ENCODE peak calls at places on chromosomes 16 and 17, in six cellular contexts. V is HL-60, B is stomach, S is suprapubic skin, Z is Panc1, K is transverse colon. O is an unnamed sample.

GRCh38 chr16:85420501-85421337 is 192.4 kb upstream of the GSE1 start:
- DNase-seq in B (peak), Z (no peak), K (peak), V (peak), S (no peak), O (no peak)

GRCh38 chr16:9047689-9048301 is 43.6 kb upstream of the HAPSTR1 start:
- DNase-seq in S (peak), K (peak), B (peak), V (peak), Z (peak), O (peak)

GRCh38 chr17:35944151-35944550 is 638 bp upstream of the LYZL6 start:
- DNase-seq in K (no peak), V (no peak), S (no peak), B (no peak), Z (no peak), O (no peak)

GRCh38 chr16:68206224-68206623 is 29.7 kb downstream of the ESRP2 start:
- DNase-seq in V (no peak), Z (no peak), B (no peak), K (no peak), S (no peak), O (no peak)

GRCh38 chr17:49397586-49397985 is 17.1 kb downstream of the PHB1 start:
- DNase-seq in K (no peak), Z (no peak), S (no peak), B (no peak), V (no peak), O (no peak)

GRCh38 chr17:50288306-50288705 is 14.0 kb downstream of the TMEM92 start:
- DNase-seq in K (no peak), S (no peak), V (no peak), Z (no peak), B (no peak), O (no peak)

GRCh38 chr16:15967655-15968315 is 18.4 kb downstream of the ABCC1 start:
- DNase-seq in K (no peak), S (no peak), B (no peak), Z (no peak), V (no peak), O (no peak)

GRCh38 chr17:59508999-59509398 is 56.4 kb upstream of the DHX40 start:
- DNase-seq in Z (no peak), B (no peak), K (no peak), V (no peak), S (no peak), O (no peak)

GRCh38 chr16:27405546-27406451 is 3.8 kb downstream of the IL21R start:
- DNase-seq in Z (no peak), S (no peak), V (no peak), K (no peak), B (no peak), O (no peak)

GRCh38 chr17:1904273-1905052 is 74.7 kb downstream of the RPA1 start:
- DNase-seq in S (no peak), V (no peak), B (no peak), K (no peak), Z (no peak), O (no peak)

GRCh38 chr17:58192612-58193011 is at the start of gene EPX:
- DNase-seq in B (no peak), V (no peak), S (no peak), Z (no peak), K (no peak), O (no peak)

GRCh38 chr17:27513849-27514248 is 57.6 kb downstream of the KSR1 start:
- DNase-seq in V (no peak), S (no peak), B (no peak), Z (no peak), K (no peak), O (no peak)

GRCh38 chr17:17088104-17088485 is 45.8 kb downstream of the MPRIP start:
- DNase-seq in B (no peak), K (peak), S (no peak), Z (no peak), V (no peak), O (no peak)

GRCh38 chr16:66695935-66696668 is 441 bp downstream of the CMTM4 start:
- DNase-seq in K (peak), S (no peak), Z (no peak), V (no peak), B (peak), O (peak)
- H3K4me3 ChIP-seq in K (peak), S (peak), Z (peak), V (peak), B (peak), O (peak)

GRCh38 chr17:7858487-7858832 is 657 bp downstream of the CYB5D1 start:
- DNase-seq in B (no peak), K (peak), Z (no peak), S (peak), V (no peak), O (no peak)

GRCh38 chr17:7856840-7857723 is at the start of gene NAA38:
- DNase-seq in V (peak), Z (no peak), B (peak), K (peak), S (peak), O (peak)

GRCh38 chr17:7859028-7859427 is 1.2 kb downstream of the CYB5D1 start:
- DNase-seq in K (no peak), Z (no peak), S (no peak), V (no peak), B (no peak), O (no peak)

GRCh38 chr17:7856081-7856791 is 1.1 kb downstream of the NAA38 start:
- DNase-seq in Z (no peak), B (no peak), K (peak), V (no peak), S (peak), O (peak)

GRCh38 chr17:7857724-7858486 is at the start of gene CYB5D1:
- DNase-seq in V (no peak), S (peak), Z (peak), B (peak), K (peak), O (peak)
- TF ChIP-seq POLR2AphosphoS5 in V (peak), S (no peak), Z (peak), B (peak), K (peak), O (peak)

GRCh38 chr16:87194172-87194571 is 123.0 kb downstream of the C16orf95 start:
- DNase-seq in S (no peak), K (no peak), V (no peak), B (no peak), Z (no peak), O (no peak)
- TF ChIP-seq CTCF in S (no peak), K (no peak), V (no peak), B (no peak), Z (no peak), O (no peak)

DNA sequence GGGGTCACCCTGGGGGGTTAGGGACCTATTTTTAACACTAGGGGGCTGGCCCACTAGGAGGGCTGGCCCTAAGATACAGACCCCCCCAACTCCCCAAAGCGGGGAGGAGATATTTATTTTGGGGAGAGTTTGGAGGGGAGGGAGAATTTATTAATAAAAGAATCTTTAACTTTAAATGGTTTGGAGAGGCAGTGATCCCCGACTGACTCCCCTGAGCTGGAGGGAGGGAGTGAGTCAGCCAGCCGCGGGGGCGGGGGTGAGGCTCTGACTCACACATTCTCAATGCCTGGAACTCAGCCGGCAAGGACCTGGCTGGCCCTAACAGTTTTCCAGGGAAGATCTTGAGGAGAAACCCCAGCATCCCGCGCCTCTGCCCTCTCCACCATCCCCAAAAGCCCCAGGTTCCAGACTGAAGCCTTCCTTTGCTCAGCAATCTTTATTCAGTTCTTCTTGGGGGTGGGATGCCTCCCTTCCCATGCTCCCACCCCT is 1.5 kb downstream of the HCFC1R1 start:
- DNase-seq in K (peak), Z (peak), S (peak), V (no peak), B (peak), O (peak)
- H3K4me3 ChIP-seq in K (peak), Z (peak), S (peak), V (peak), B (peak), O (peak)

DNA sequence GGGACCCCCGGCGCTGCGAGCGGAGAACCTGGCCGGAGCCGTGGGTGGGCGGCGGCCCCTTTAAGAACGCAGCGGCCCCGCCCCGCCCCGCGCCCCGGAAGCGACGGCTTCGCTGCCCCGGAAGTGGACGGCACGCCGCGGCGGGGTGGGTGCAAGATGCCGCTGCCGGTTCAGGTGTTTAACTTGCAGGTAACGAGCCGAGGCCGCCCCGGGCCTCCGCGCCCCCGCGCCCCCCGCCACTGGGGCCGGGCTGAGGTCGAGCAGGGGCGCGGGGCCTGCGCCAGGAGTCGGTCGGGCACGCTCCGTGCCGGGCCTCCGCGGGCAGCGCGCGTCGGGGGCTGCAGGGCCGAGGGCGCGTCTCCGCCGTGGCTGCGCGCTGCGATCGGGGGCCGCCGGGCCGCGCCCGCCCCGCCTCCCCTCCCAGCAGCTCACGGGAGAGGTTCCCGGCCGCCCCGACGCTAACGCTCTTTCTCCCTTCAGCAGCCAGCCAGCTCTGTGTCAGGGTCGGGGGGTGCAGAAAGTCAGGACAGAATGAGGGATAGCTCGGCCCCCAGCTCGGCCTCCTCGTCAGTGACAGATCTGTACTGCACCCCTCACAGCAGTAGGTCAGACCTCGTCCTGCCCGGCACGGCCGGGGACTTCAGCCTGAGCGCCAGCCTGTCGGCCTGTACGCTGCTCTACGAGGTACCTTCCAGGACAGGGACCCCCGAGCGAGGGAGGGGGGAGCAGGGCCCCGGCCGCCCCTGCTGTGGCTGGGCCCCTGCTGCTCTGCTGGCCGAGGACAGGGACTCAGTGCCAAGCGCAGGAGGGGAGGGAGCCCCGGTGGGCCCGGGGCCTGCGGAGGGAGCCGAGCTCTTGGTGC is at the start of the genes GPS1 and RFNG:
- DNase-seq in S (no peak), V (peak), B (peak), K (peak), Z (no peak), O (peak)
- TF ChIP-seq POLR2AphosphoS5 in S (no peak), V (peak), B (peak), K (peak), Z (peak), O (peak)

GRCh38 chr16:51523400-51523799 is 372.3 kb upstream of the SALL1 start:
- DNase-seq in S (no peak), B (no peak), V (no peak), K (no peak), Z (no peak), O (no peak)

GRCh38 chr16:51522902-51523301 is 371.8 kb upstream of the SALL1 start:
- DNase-seq in Z (no peak), S (no peak), K (no peak), B (no peak), V (no peak), O (no peak)

GRCh38 chr16:51524070-51524469 is 373.0 kb upstream of the SALL1 start:
- DNase-seq in V (no peak), Z (no peak), B (no peak), S (no peak), K (no peak), O (no peak)

GRCh38 chr16:51526622-51527021 is 375.6 kb upstream of the SALL1 start:
- DNase-seq in S (no peak), V (no peak), K (no peak), B (no peak), Z (no peak), O (no peak)

DNA sequence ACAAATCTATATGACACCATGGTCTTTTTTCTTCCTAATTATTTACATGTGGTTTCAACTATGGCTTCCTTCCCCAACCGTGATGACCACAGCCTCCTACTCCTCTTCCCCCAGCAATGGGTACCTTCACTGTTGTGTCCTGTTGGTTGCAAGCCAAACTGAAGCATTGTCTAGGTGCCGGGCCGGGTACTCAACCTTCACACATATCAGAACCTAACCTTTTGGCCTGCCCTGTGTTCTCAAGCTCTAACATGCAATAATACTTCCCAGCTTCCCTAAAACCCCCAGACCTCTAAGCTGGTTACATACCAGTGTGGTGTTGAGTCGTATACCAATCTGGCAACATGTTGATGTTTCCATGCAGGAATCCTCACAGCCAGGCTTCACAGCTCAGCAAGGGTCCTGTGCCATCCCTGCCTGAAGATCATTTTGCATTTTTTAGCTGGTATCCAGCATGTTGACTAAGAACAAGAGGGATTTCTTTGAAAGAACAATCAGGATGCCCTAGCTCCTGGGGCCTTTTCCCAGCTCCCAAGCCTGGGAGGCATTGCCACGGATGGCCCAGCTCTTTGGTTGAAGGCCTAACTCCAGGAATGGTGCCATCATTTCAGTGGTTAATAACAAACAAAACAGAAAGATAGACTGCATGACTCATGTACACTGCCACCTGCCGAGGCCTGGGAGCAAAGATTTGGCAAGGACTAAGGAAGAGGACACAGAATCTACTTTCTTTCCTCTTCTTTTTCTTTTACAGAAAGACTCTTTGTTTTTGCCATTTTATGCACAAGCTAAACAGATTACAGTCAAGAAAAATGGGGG is 373.7 kb upstream of the SALL1 start:
- DNase-seq in K (no peak), V (no peak), B (no peak), S (no peak), Z (no peak), O (no peak)
- TF ChIP-seq CTCF in K (no peak), V (no peak), B (no peak), S (no peak), Z (no peak), O (no peak)

GRCh38 chr16:79595261-79595660 is 5.3 kb downstream of the MAF start:
- DNase-seq in S (no peak), B (no peak), Z (no peak), K (no peak), V (no peak), O (no peak)
- H3K4me3 ChIP-seq in S (peak), B (peak), Z (no peak), K (peak), V (no peak), O (peak)

DNA sequence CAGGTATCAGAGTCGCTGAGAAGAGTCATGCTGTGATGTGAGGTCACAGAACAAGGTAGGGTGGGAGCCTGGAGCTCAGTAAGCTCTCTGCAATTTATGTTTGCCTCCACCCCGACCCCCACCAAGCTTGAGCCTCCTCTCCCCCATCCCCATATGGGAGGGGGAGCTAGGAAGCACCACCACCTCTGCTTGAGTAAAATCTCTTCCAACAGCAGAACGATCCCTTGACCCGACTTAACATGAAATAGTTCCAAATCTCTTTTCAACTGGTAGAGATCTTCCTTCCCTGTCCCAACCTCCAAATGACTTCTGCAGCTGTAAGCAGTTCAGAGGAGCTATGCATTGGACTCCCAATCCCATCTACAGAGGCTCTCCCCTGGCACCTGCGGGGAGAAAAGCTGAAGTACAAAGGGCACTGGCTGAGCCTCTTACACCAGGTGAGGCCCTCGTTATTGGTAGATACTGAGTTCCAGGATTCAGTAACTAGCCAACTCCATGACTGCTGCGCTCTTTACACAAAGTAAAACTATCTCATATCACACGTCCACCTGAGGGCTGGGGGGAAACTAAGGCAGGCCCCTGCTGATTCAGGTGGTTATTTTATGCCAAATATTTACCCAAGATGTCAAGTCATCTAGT is 3.4 kb downstream of the ACTG1 start:
- DNase-seq in V (peak), S (no peak), Z (no peak), B (no peak), K (peak), O (no peak)
- TF ChIP-seq POLR2AphosphoS5 in V (peak), S (no peak), Z (peak), B (peak), K (no peak), O (peak)

GRCh38 chr17:3732171-3732570 is 8.5 kb downstream of the HASPIN start:
- DNase-seq in K (peak), B (no peak), S (no peak), Z (no peak), V (no peak), O (no peak)
- TF ChIP-seq CTCF in K (no peak), B (no peak), S (no peak), Z (peak), V (no peak), O (no peak)

O was measured in prostate gland.